ENCODE peak calls at places on chromosome 7, in five cellular contexts. F, S, D, E and B are unnamed samples.

GRCh38 chr7:42070068-42070467 is 166.9 kb downstream of the GLI3 start:
- DNase-seq in E (no peak), F (peak; percentile 37), D (no peak), S (no peak), B (no peak)

GRCh38 chr7:5872326-5872725 is 8.3 kb upstream of the OCM start:
- DNase-seq in F (peak; percentile 55), E (no peak), D (no peak), S (no peak), B (no peak)

GRCh38 chr7:121755818-121756501 is 117.0 kb upstream of the PTPRZ1 start:
- DNase-seq in F (no peak), S (no peak), D (peak; percentile 6), E (no peak), B (peak; percentile 29)

GRCh38 chr7:464712-465461 is 54.8 kb downstream of the PDGFA start:
- DNase-seq in D (no peak), F (peak; percentile 62), E (no peak), S (peak; percentile 61), B (no peak)

GRCh38 chr7:150410131-150410530 is 31.0 kb downstream of the ZNF775 start:
- DNase-seq in S (no peak), E (no peak), F (no peak), D (no peak), B (no peak)

GRCh38 chr7:38855867-38856266 is 53.1 kb downstream of the VPS41 start:
- DNase-seq in S (no peak), E (no peak), F (no peak), D (no peak), B (no peak)

GRCh38 chr7:1257863-1258262 is 25.2 kb downstream of the UNCX start:
- DNase-seq in F (no peak), S (no peak), E (no peak), D (no peak), B (no peak)

GRCh38 chr7:114574384-114574783 is 159.8 kb downstream of the FOXP2 start:
- DNase-seq in D (no peak), F (peak; percentile 45), S (no peak), E (no peak), B (no peak)

GRCh38 chr7:47380325-47381131 is 201.4 kb downstream of the TNS3 start:
- DNase-seq in E (peak; percentile 79), D (no peak), S (peak; percentile 48), F (peak; percentile 73), B (no peak)

GRCh38 chr7:155985518-155986427 is 173.5 kb upstream of the SHH start:
- DNase-seq in S (peak; percentile 29), F (no peak), D (no peak), E (no peak), B (no peak)

GRCh38 chr7:86926732-86927131 is 132.7 kb downstream of the ELAPOR2 start:
- DNase-seq in D (no peak), F (peak; percentile 41), S (no peak), E (no peak), B (peak; percentile 36)

GRCh38 chr7:27133409-27134157 is 3.0 kb upstream of the HOXA4 start:
- DNase-seq in E (peak; percentile 47), D (no peak), S (no peak), F (no peak), B (no peak)
- TF ChIP-seq CTCF in E (no peak), D (no peak), S (no peak), F (no peak), B (no peak)

DNA sequence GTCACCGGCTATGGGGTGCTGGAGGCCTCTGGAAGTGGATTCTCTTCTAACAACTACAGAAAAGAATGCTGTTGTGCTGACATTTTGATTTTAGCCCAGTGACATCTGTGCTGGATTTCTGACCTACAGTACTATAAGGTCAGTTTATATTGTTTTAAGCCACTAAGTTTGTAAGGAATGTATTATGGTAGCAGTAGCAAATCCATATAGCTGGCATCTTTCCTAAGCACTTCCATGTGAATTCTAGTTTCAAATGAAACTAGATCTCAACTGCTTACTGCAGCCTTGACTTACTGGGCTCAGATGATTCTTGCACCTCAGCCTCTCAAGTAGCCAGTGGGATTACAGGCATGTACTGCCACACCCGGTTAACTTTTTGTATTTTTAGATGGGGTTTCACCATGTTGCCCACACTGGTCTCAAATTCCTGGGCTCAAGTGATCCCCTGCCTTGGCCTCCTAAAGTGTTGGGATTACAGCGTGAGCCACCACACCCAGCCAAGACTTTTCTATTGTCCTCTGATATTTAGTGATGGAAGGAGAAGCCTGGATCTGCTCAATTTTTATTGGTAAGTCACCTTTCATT is 414.0 kb downstream of the PHTF2 start:
- DNase-seq in S (no peak), E (no peak), F (peak; percentile 12), D (no peak), B (no peak)
- H3K27ac ChIP-seq in S (no peak overlapping the region), E (no peak overlapping the region), F (no peak overlapping the region), D (no peak overlapping the region), B (no peak overlapping the region)

GRCh38 chr7:95589031-95589430 is 7.3 kb downstream of the PDK4 start:
- DNase-seq in D (no peak), E (no peak), F (no peak), S (no peak), B (no peak)

GRCh38 chr7:95585426-95585789 is 10.9 kb downstream of the PDK4 start:
- DNase-seq in E (no peak), F (no peak), S (no peak), D (no peak), B (no peak)

GRCh38 chr7:95584752-95585425 is 11.4 kb downstream of the PDK4 start:
- DNase-seq in D (no peak), E (no peak), S (no peak), F (no peak), B (no peak)

GRCh38 chr7:95589766-95590165 is 6.5 kb downstream of the PDK4 start:
- DNase-seq in F (no peak), S (no peak), E (no peak), D (no peak), B (no peak)

GRCh38 chr7:95586951-95587301 is 9.4 kb downstream of the PDK4 start:
- DNase-seq in F (no peak), E (no peak), S (no peak), D (no peak), B (no peak)
- H3K4me3 ChIP-seq in F (no peak overlapping the region), E (no peak overlapping the region), S (no peak overlapping the region), D (no peak overlapping the region), B (no peak overlapping the region)

DNA sequence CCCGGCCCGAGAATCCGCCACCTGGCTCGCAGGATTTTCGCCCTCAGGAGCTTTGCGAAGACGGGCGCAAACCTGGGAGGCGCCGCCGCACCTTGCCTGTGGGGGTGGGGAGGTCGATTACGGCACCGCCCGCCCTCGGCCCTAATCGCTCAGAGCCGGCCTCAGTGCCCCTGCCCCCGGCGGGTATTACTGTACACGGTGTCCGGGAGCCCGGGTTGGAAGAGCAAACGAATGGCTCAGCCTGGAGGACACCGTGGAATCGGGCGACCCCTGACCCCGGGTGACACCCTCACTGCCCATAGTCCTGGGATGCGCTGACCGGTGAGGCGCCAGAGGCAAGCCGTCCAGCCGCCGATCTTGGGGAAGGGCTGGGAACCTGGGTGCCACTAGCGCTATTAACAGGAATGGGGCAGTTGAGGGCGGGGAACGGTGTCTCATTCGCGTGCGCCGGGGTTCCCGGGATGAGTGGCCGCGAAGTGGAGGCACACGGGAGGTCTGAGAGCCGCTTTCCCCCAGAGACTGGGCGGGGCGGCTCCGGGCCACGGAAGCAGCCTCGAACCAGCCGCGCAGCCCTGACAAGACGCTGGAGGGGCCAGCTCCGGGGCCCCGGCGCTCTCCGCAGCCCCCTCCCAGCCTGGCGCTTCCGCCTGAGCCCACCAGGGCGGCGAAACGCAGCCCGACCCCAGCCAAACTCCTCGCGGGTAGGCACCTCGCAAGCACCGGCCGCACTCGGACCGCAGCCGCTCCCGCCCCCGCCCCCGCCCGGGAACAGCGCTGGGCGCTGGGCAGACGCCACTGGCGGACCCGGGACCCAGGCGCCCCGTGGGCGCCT is 167.5 kb downstream of the NRF1 start:
- DNase-seq in E (no peak), D (no peak), F (no peak), S (no peak), B (peak; percentile 55)
- TF ChIP-seq CTCF in E (no peak), D (peak; percentile 30), F (peak; percentile 4), S (no peak), B (peak; percentile 22)

GRCh38 chr7:129862672-129863071 is 90.1 kb downstream of the UBE2H start:
- DNase-seq in D (no peak), E (no peak), F (no peak), S (no peak), B (no peak)
- H3K27ac ChIP-seq in D (peak overlapping the region; percentile 37), E (no peak overlapping the region), F (no peak overlapping the region), S (peak overlapping the region; percentile 82), B (no peak overlapping the region)

GRCh38 chr7:81682873-81683272 is 87.0 kb downstream of the HGF start:
- DNase-seq in D (no peak), F (no peak), S (no peak), E (no peak), B (no peak)

GRCh38 chr7:81685263-81685868 is 84.5 kb downstream of the HGF start:
- DNase-seq in E (no peak), S (no peak), D (no peak), F (peak; percentile 57), B (no peak)

GRCh38 chr7:81687062-81687461 is 82.8 kb downstream of the HGF start:
- DNase-seq in D (no peak), S (no peak), E (no peak), F (peak; percentile 47), B (no peak)

GRCh38 chr7:81688622-81689411 is 81.0 kb downstream of the HGF start:
- DNase-seq in E (no peak), D (no peak), S (no peak), F (no peak), B (no peak)

DNA sequence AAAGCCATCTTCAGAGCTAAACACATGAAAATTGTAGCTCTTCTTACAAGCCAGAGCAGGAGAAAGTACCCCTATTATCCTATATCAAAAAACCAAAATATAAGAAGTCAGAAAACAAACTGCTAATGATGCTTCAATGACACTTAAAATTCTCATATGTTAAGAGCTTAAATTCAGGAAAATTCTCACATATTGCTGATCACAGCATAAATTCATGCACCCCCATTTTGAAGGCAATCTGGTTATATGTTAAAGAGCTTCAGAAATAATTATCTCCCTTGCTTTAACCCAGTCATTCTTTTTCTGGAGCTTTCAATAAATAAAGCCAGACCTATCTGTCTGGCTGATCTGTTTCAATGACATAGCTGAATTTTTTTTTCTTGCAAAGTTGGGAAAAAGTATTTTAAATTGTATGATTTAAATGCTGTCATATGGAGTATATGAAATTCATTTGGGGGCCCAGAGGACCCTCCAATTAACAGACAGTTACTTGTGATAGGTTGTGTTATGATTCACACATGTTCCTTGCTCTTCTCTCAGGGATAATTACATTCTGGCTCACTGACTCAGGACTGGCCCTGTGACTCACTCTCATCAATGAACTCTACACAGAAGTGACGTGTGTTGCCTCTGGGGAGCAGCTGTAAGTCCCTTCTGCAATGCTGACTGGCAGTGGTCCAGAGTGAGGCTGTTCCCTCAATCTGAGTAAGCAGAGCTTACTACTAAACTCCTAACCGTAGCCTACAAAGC is 85.2 kb downstream of the HGF start:
- DNase-seq in E (peak; percentile 79), D (peak; percentile 32), F (peak; percentile 100), S (peak; percentile 98), B (no peak)
- H3K4me3 ChIP-seq in E (no peak overlapping the region), D (no peak overlapping the region), F (no peak overlapping the region), S (no peak overlapping the region), B (no peak overlapping the region)

GRCh38 chr7:103988468-103989199 is 824 bp downstream of the RELN start:
- DNase-seq in E (no peak), F (no peak), S (no peak), D (no peak), B (no peak)

GRCh38 chr7:103989200-103989784 is at the start of gene RELN:
- DNase-seq in S (no peak), D (no peak), E (no peak), F (peak; percentile 17), B (peak; percentile 57)

GRCh38 chr7:103990991-103991390 is 1.5 kb upstream of the RELN start:
- DNase-seq in S (no peak), D (no peak), E (no peak), F (no peak), B (no peak)

GRCh38 chr7:103991406-103991805 is 1.9 kb upstream of the RELN start:
- DNase-seq in E (no peak), S (no peak), F (no peak), D (no peak), B (no peak)

GRCh38 chr7:103989785-103990775 is 622 bp upstream of the RELN start:
- DNase-seq in F (peak; percentile 47), E (no peak), S (no peak), D (no peak), B (peak; percentile 61)
- TF ChIP-seq CTCF in F (peak; percentile 5), E (no peak), S (no peak), D (no peak), B (peak; percentile 36)